ENCODE peak calls at places on chromosomes 5 and 9, in seven cellular contexts. One of them, this sample, is unnamed.

GRCh38 chr5:78803386-78803785 is 154.8 kb upstream of the LHFPL2 start:
- DNase-seq in HCT116: no peak
- DNase-seq in upper lobe of right lung: peak
- DNase-seq in astrocyte of the spinal cord: no peak
- DNase-seq in astrocyte of the cerebellum: no peak
- DNase-seq in left ventricle myocardium inferior: peak
- DNase-seq in pancreas: no peak
- DNase-seq in this sample: no peak

GRCh38 chr5:173714551-173715428 is 98.3 kb upstream of the BOD1 start:
- DNase-seq in HCT116: no peak
- DNase-seq in upper lobe of right lung: no peak
- DNase-seq in astrocyte of the spinal cord: peak
- DNase-seq in astrocyte of the cerebellum: peak
- DNase-seq in left ventricle myocardium inferior: no peak
- DNase-seq in pancreas: no peak
- DNase-seq in this sample: no peak

GRCh38 chr5:2174572-2174971 is 291.8 kb upstream of the IRX4 start:
- DNase-seq in HCT116: no peak
- DNase-seq in upper lobe of right lung: no peak
- DNase-seq in astrocyte of the spinal cord: no peak
- DNase-seq in astrocyte of the cerebellum: no peak
- DNase-seq in left ventricle myocardium inferior: no peak
- DNase-seq in pancreas: no peak
- DNase-seq in this sample: no peak

GRCh38 chr5:159990506-159990905 is 18.4 kb upstream of the TTC1 start:
- DNase-seq in HCT116: no peak
- DNase-seq in upper lobe of right lung: no peak
- DNase-seq in astrocyte of the spinal cord: no peak
- DNase-seq in astrocyte of the cerebellum: no peak
- DNase-seq in left ventricle myocardium inferior: no peak
- DNase-seq in pancreas: no peak
- DNase-seq in this sample: no peak

GRCh38 chr9:76247426-76247825 is 146.8 kb downstream of the RFK start:
- DNase-seq in HCT116: no peak
- DNase-seq in upper lobe of right lung: no peak
- DNase-seq in astrocyte of the spinal cord: no peak
- DNase-seq in astrocyte of the cerebellum: no peak
- DNase-seq in left ventricle myocardium inferior: no peak
- DNase-seq in pancreas: no peak
- DNase-seq in this sample: no peak

GRCh38 chr9:75417471-75417870 is 329.2 kb downstream of the OSTF1 start:
- DNase-seq in HCT116: no peak
- DNase-seq in upper lobe of right lung: no peak
- DNase-seq in astrocyte of the spinal cord: no peak
- DNase-seq in astrocyte of the cerebellum: no peak
- DNase-seq in left ventricle myocardium inferior: no peak
- DNase-seq in pancreas: no peak
- DNase-seq in this sample: no peak

GRCh38 chr5:93583799-93584530 is 943 bp downstream of the NR2F1 start:
- DNase-seq in HCT116: no peak
- DNase-seq in upper lobe of right lung: no peak
- DNase-seq in astrocyte of the spinal cord: no peak
- DNase-seq in astrocyte of the cerebellum: no peak
- DNase-seq in left ventricle myocardium inferior: no peak
- DNase-seq in pancreas: peak
- DNase-seq in this sample: no peak

GRCh38 chr5:92337772-92338234 is 954.7 kb upstream of the ARRDC3 start:
- DNase-seq in HCT116: no peak
- DNase-seq in upper lobe of right lung: no peak
- DNase-seq in astrocyte of the spinal cord: peak
- DNase-seq in astrocyte of the cerebellum: peak
- DNase-seq in left ventricle myocardium inferior: no peak
- DNase-seq in pancreas: no peak
- DNase-seq in this sample: no peak

GRCh38 chr5:179314606-179315355 is 30.5 kb downstream of the ADAMTS2 start:
- DNase-seq in HCT116: no peak
- DNase-seq in upper lobe of right lung: peak
- DNase-seq in astrocyte of the spinal cord: no peak
- DNase-seq in astrocyte of the cerebellum: no peak
- DNase-seq in left ventricle myocardium inferior: peak
- DNase-seq in pancreas: no peak
- DNase-seq in this sample: no peak

GRCh38 chr5:6510132-6510531 is 61.5 kb downstream of the UBE2QL1 start:
- DNase-seq in HCT116: no peak
- DNase-seq in upper lobe of right lung: no peak
- DNase-seq in astrocyte of the spinal cord: peak
- DNase-seq in astrocyte of the cerebellum: no peak
- DNase-seq in left ventricle myocardium inferior: no peak
- DNase-seq in pancreas: no peak
- DNase-seq in this sample: no peak

GRCh38 chr5:147822686-147823491 is 8.6 kb downstream of the SPINK1 start:
- DNase-seq in HCT116: peak
- DNase-seq in upper lobe of right lung: no peak
- DNase-seq in astrocyte of the spinal cord: peak
- DNase-seq in astrocyte of the cerebellum: peak
- DNase-seq in left ventricle myocardium inferior: peak
- DNase-seq in pancreas: peak
- DNase-seq in this sample: no peak

GRCh38 chr5:100175346-100175745 is 359.8 kb upstream of the FAM174A start:
- DNase-seq in HCT116: no peak
- DNase-seq in upper lobe of right lung: no peak
- DNase-seq in astrocyte of the spinal cord: no peak
- DNase-seq in astrocyte of the cerebellum: no peak
- DNase-seq in left ventricle myocardium inferior: no peak
- DNase-seq in pancreas: no peak
- DNase-seq in this sample: no peak

GRCh38 chr5:93583525-93583798 is 440 bp downstream of the NR2F1 start:
- DNase-seq in HCT116: no peak
- DNase-seq in upper lobe of right lung: no peak
- DNase-seq in astrocyte of the spinal cord: no peak
- DNase-seq in astrocyte of the cerebellum: no peak
- DNase-seq in left ventricle myocardium inferior: no peak
- DNase-seq in pancreas: no peak
- DNase-seq in this sample: no peak

GRCh38 chr9:19926774-19927173 is 137.9 kb upstream of the SLC24A2 start:
- DNase-seq in HCT116: no peak
- DNase-seq in upper lobe of right lung: no peak
- DNase-seq in astrocyte of the spinal cord: no peak
- DNase-seq in astrocyte of the cerebellum: no peak
- DNase-seq in left ventricle myocardium inferior: no peak
- DNase-seq in pancreas: no peak
- DNase-seq in this sample: no peak

GRCh38 chr5:88695232-88695631 is 187.8 kb downstream of the MEF2C start:
- DNase-seq in HCT116: no peak
- DNase-seq in upper lobe of right lung: no peak
- DNase-seq in astrocyte of the spinal cord: no peak
- DNase-seq in astrocyte of the cerebellum: no peak
- DNase-seq in left ventricle myocardium inferior: no peak
- DNase-seq in pancreas: no peak
- DNase-seq in this sample: no peak

GRCh38 chr9:130947618-130948140 is 8.6 kb upstream of the FIBCD1 start:
- DNase-seq in HCT116: no peak
- DNase-seq in upper lobe of right lung: no peak
- DNase-seq in astrocyte of the spinal cord: no peak
- DNase-seq in astrocyte of the cerebellum: no peak
- DNase-seq in left ventricle myocardium inferior: no peak
- DNase-seq in pancreas: no peak
- DNase-seq in this sample: no peak

GRCh38 chr5:132056610-132057497 is 3.6 kb upstream of the IL3 start:
- DNase-seq in HCT116: no peak
- DNase-seq in upper lobe of right lung: peak
- DNase-seq in astrocyte of the spinal cord: no peak
- DNase-seq in astrocyte of the cerebellum: no peak
- DNase-seq in left ventricle myocardium inferior: peak
- DNase-seq in pancreas: peak
- DNase-seq in this sample: no peak

GRCh38 chr9:111298831-111299603 is 31.0 kb downstream of the OR2K2 start:
- DNase-seq in HCT116: peak
- DNase-seq in upper lobe of right lung: no peak
- DNase-seq in astrocyte of the spinal cord: peak
- DNase-seq in astrocyte of the cerebellum: peak
- DNase-seq in left ventricle myocardium inferior: peak
- DNase-seq in pancreas: no peak
- DNase-seq in this sample: peak

GRCh38 chr9:111986035-111986556 is 89.5 kb downstream of the UGCG start:
- DNase-seq in HCT116: no peak
- DNase-seq in upper lobe of right lung: peak
- DNase-seq in astrocyte of the spinal cord: peak
- DNase-seq in astrocyte of the cerebellum: no peak
- DNase-seq in left ventricle myocardium inferior: no peak
- DNase-seq in pancreas: no peak
- DNase-seq in this sample: no peak

GRCh38 chr9:14270358-14271077 is 43.4 kb downstream of the NFIB start:
- DNase-seq in HCT116: no peak
- DNase-seq in upper lobe of right lung: no peak
- DNase-seq in astrocyte of the spinal cord: peak
- DNase-seq in astrocyte of the cerebellum: no peak
- DNase-seq in left ventricle myocardium inferior: no peak
- DNase-seq in pancreas: no peak
- DNase-seq in this sample: no peak

GRCh38 chr9:15735083-15735974 is 182.5 kb downstream of the CCDC171 start:
- DNase-seq in HCT116: no peak
- DNase-seq in upper lobe of right lung: no peak
- DNase-seq in astrocyte of the spinal cord: peak
- DNase-seq in astrocyte of the cerebellum: peak
- DNase-seq in left ventricle myocardium inferior: no peak
- DNase-seq in pancreas: no peak
- DNase-seq in this sample: peak

GRCh38 chr5:14443665-14444064 is 137.9 kb upstream of the OTULINL start:
- DNase-seq in HCT116: no peak
- DNase-seq in upper lobe of right lung: no peak
- DNase-seq in astrocyte of the spinal cord: no peak
- DNase-seq in astrocyte of the cerebellum: no peak
- DNase-seq in left ventricle myocardium inferior: no peak
- DNase-seq in pancreas: no peak
- DNase-seq in this sample: no peak

GRCh38 chr5:170408189-170408588 is 19.0 kb upstream of the KCNMB1 start:
- DNase-seq in HCT116: no peak
- DNase-seq in upper lobe of right lung: no peak
- DNase-seq in astrocyte of the spinal cord: no peak
- DNase-seq in astrocyte of the cerebellum: no peak
- DNase-seq in left ventricle myocardium inferior: no peak
- DNase-seq in pancreas: no peak
- DNase-seq in this sample: no peak

GRCh38 chr9:127049044-127049443 is 73.4 kb downstream of the ANGPTL2 start:
- DNase-seq in HCT116: no peak
- DNase-seq in upper lobe of right lung: no peak
- DNase-seq in astrocyte of the spinal cord: peak
- DNase-seq in astrocyte of the cerebellum: peak
- DNase-seq in left ventricle myocardium inferior: no peak
- DNase-seq in pancreas: no peak
- DNase-seq in this sample: peak

GRCh38 chr9:115018547-115019435 is 88.4 kb upstream of the TNFSF8 start:
- DNase-seq in HCT116: no peak
- DNase-seq in upper lobe of right lung: no peak
- DNase-seq in astrocyte of the spinal cord: peak
- DNase-seq in astrocyte of the cerebellum: peak
- DNase-seq in left ventricle myocardium inferior: no peak
- DNase-seq in pancreas: no peak
- DNase-seq in this sample: no peak

GRCh38 chr9:133263557-133263956 is 11.4 kb downstream of the ABO start:
- DNase-seq in HCT116: no peak
- DNase-seq in upper lobe of right lung: no peak
- DNase-seq in astrocyte of the spinal cord: no peak
- DNase-seq in astrocyte of the cerebellum: no peak
- DNase-seq in left ventricle myocardium inferior: no peak
- DNase-seq in pancreas: no peak
- DNase-seq in this sample: no peak
- TF ChIP-seq CTCF in HCT116: no peak
- TF ChIP-seq CTCF in upper lobe of right lung: no peak
- TF ChIP-seq CTCF in astrocyte of the spinal cord: no peak
- TF ChIP-seq CTCF in astrocyte of the cerebellum: no peak
- TF ChIP-seq CTCF in left ventricle myocardium inferior: no peak
- TF ChIP-seq CTCF in pancreas: no peak
- TF ChIP-seq CTCF in this sample: no peak

GRCh38 chr9:80222466-80223169 is 650.9 kb downstream of the TLE4 start:
- DNase-seq in HCT116: no peak
- DNase-seq in upper lobe of right lung: no peak
- DNase-seq in astrocyte of the spinal cord: no peak
- DNase-seq in astrocyte of the cerebellum: no peak
- DNase-seq in left ventricle myocardium inferior: no peak
- DNase-seq in pancreas: no peak
- DNase-seq in this sample: no peak
- H3K4me3 ChIP-seq in HCT116: no peak
- H3K4me3 ChIP-seq in upper lobe of right lung: no peak
- H3K4me3 ChIP-seq in astrocyte of the spinal cord: no peak
- H3K4me3 ChIP-seq in astrocyte of the cerebellum: no peak
- H3K4me3 ChIP-seq in left ventricle myocardium inferior: no peak
- H3K4me3 ChIP-seq in pancreas: no peak
- H3K4me3 ChIP-seq in this sample: no peak

DNA sequence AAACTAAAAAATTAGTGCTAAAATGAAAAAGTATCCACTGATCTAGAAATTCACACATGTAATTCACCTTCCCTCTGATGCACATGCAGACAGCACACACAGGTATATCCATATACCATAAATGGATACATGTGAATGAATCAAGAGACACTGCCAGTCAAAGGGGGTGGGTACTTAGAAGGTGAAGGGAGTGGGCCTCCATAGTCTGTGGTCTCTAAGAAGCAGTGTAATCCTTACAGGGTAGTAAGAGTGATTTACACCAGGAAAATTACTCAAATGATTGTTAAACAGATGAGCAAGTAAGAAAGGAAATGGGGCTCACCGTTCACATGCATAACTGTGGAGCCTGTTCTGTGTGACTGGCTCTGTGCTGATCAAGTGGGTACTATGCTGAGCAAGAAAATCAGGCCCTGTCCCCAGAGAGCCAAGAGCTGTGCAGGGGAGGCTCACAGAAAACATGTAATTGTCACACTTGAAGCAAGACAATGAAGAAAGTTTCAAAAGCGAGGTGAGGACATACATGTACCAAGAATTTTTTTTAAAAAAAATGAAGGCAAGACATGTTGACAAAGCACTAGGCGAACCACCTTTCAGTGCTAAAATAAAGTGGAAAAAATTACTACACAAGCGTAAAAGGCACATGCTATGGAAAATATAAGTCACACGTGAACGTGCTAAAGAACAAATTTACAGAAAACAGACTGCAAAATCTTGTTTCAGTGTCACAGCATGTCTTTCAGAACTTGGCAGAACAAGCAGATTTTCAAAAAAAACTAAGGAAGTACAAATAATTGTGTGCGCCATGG is 2.4 kb downstream of the BTNL8 start:
- DNase-seq in HCT116: no peak
- DNase-seq in upper lobe of right lung: no peak
- DNase-seq in astrocyte of the spinal cord: no peak
- DNase-seq in astrocyte of the cerebellum: no peak
- DNase-seq in left ventricle myocardium inferior: no peak
- DNase-seq in pancreas: no peak
- DNase-seq in this sample: no peak
- TF ChIP-seq CTCF in HCT116: no peak
- TF ChIP-seq CTCF in upper lobe of right lung: no peak
- TF ChIP-seq CTCF in astrocyte of the spinal cord: no peak
- TF ChIP-seq CTCF in astrocyte of the cerebellum: no peak
- TF ChIP-seq CTCF in left ventricle myocardium inferior: no peak
- TF ChIP-seq CTCF in pancreas: no peak
- TF ChIP-seq CTCF in this sample: no peak

DNA sequence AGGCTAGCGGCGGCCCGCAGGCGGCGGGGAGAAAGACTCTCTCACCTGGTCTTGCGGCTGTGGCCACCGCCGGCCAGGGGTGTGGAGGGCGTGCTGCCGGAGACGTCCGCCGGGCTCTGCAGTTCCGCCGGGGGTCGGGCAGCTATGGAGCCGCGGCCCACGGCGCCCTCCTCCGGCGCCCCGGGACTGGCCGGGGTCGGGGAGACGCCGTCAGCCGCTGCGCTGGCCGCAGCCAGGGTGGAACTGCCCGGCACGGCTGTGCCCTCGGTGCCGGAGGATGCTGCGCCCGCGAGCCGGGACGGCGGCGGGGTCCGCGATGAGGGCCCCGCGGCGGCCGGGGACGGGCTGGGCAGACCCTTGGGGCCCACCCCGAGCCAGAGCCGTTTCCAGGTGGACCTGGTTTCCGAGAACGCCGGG is 253 bp downstream of the SLC12A2 start:
- DNase-seq in HCT116: no peak
- DNase-seq in upper lobe of right lung: no peak
- DNase-seq in astrocyte of the spinal cord: peak
- DNase-seq in astrocyte of the cerebellum: no peak
- DNase-seq in left ventricle myocardium inferior: no peak
- DNase-seq in pancreas: peak
- DNase-seq in this sample: no peak
- H3K4me3 ChIP-seq in HCT116: peak
- H3K4me3 ChIP-seq in upper lobe of right lung: peak
- H3K4me3 ChIP-seq in astrocyte of the spinal cord: peak
- H3K4me3 ChIP-seq in astrocyte of the cerebellum: peak
- H3K4me3 ChIP-seq in left ventricle myocardium inferior: peak
- H3K4me3 ChIP-seq in pancreas: peak
- H3K4me3 ChIP-seq in this sample: peak